ENCODE peak calls at places on chromosomes 4 and X, in ten cellular contexts. One of them, this sample, is unnamed.

GRCh38 chr4:158446106-158446505 is 75.6 kb upstream of the RXFP1 start:
- DNase-seq in H9: no peak
- DNase-seq in AG04449: peak; percentile 19
- DNase-seq in RWPE1: no peak
- DNase-seq in tibial nerve: no peak
- DNase-seq in type B pancreatic cell: no peak
- DNase-seq in IMR-90: peak; percentile 79
- DNase-seq in CD8-positive, alpha-beta T cell: no peak
- DNase-seq in GM10248: no peak
- DNase-seq in ovary: no peak
- DNase-seq in this sample: peak; percentile 68

GRCh38 chr4:107148922-107149321 is 112.8 kb upstream of the DKK2 start:
- DNase-seq in GM10248: no peak
- DNase-seq in CD8-positive, alpha-beta T cell: no peak
- DNase-seq in ovary: no peak
- DNase-seq in type B pancreatic cell: no peak
- DNase-seq in IMR-90: no peak
- DNase-seq in H9: no peak
- DNase-seq in AG04449: no peak
- DNase-seq in tibial nerve: no peak
- DNase-seq in RWPE1: no peak
- DNase-seq in this sample: no peak

GRCh38 chr4:519885-520595 is 21.0 kb downstream of the PIGG start:
- DNase-seq in ovary: no peak
- DNase-seq in type B pancreatic cell: no peak
- DNase-seq in tibial nerve: no peak
- DNase-seq in AG04449: no peak
- DNase-seq in H9: no peak
- DNase-seq in RWPE1: no peak
- DNase-seq in IMR-90: no peak
- DNase-seq in CD8-positive, alpha-beta T cell: no peak
- DNase-seq in GM10248: no peak
- DNase-seq in this sample: no peak

GRCh38 chr4:184769285-184769825 is 35.5 kb upstream of the CENPU start:
- DNase-seq in IMR-90: no peak
- DNase-seq in ovary: no peak
- DNase-seq in RWPE1: no peak
- DNase-seq in GM10248: no peak
- DNase-seq in tibial nerve: no peak
- DNase-seq in type B pancreatic cell: no peak
- DNase-seq in CD8-positive, alpha-beta T cell: no peak
- DNase-seq in H9: no peak
- DNase-seq in AG04449: no peak
- DNase-seq in this sample: no peak

GRCh38 chrX:110156167-110156754 is 153.3 kb downstream of the TMEM164 start:
- DNase-seq in RWPE1: no peak
- DNase-seq in AG04449: no peak
- DNase-seq in GM10248: no peak
- DNase-seq in IMR-90: no peak
- DNase-seq in CD8-positive, alpha-beta T cell: no peak
- DNase-seq in H9: no peak
- DNase-seq in ovary: no peak
- DNase-seq in type B pancreatic cell: no peak
- DNase-seq in tibial nerve: no peak
- DNase-seq in this sample: peak; percentile 9

GRCh38 chr4:2247128-2248043 is 5.5 kb upstream of the HAUS3 start:
- DNase-seq in type B pancreatic cell: no peak
- DNase-seq in RWPE1: no peak
- DNase-seq in GM10248: no peak
- DNase-seq in tibial nerve: no peak
- DNase-seq in H9: no peak
- DNase-seq in ovary: peak; percentile 37
- DNase-seq in CD8-positive, alpha-beta T cell: peak; percentile 47
- DNase-seq in IMR-90: no peak
- DNase-seq in AG04449: no peak
- DNase-seq in this sample: no peak

GRCh38 chrX:46268429-46268828 is 276.8 kb downstream of the ZNF674 start:
- DNase-seq in ovary: no peak
- DNase-seq in GM10248: no peak
- DNase-seq in CD8-positive, alpha-beta T cell: no peak
- DNase-seq in AG04449: no peak
- DNase-seq in tibial nerve: no peak
- DNase-seq in IMR-90: no peak
- DNase-seq in type B pancreatic cell: no peak
- DNase-seq in RWPE1: peak; percentile 43
- DNase-seq in H9: no peak
- DNase-seq in this sample: no peak

GRCh38 chrX:30713061-30713525 is 59.9 kb downstream of the GK start:
- DNase-seq in IMR-90: peak; percentile 65
- DNase-seq in type B pancreatic cell: no peak
- DNase-seq in AG04449: peak; percentile 16
- DNase-seq in tibial nerve: peak; percentile 48
- DNase-seq in H9: peak; percentile 43
- DNase-seq in ovary: no peak
- DNase-seq in GM10248: peak; percentile 72
- DNase-seq in CD8-positive, alpha-beta T cell: no peak
- DNase-seq in RWPE1: peak; percentile 27
- DNase-seq in this sample: peak; percentile 72

GRCh38 chr4:48913346-48913745 is 6.8 kb upstream of the OCIAD2 start:
- DNase-seq in GM10248: no peak
- DNase-seq in RWPE1: peak; percentile 80
- DNase-seq in IMR-90: peak; percentile 92
- DNase-seq in ovary: no peak
- DNase-seq in CD8-positive, alpha-beta T cell: no peak
- DNase-seq in tibial nerve: no peak
- DNase-seq in H9: no peak
- DNase-seq in type B pancreatic cell: no peak
- DNase-seq in AG04449: peak; percentile 65
- DNase-seq in this sample: peak; percentile 70

GRCh38 chr4:108006361-108006760 is 16.7 kb downstream of the HADH start:
- DNase-seq in RWPE1: no peak
- DNase-seq in ovary: no peak
- DNase-seq in H9: no peak
- DNase-seq in tibial nerve: no peak
- DNase-seq in CD8-positive, alpha-beta T cell: no peak
- DNase-seq in type B pancreatic cell: no peak
- DNase-seq in GM10248: no peak
- DNase-seq in IMR-90: no peak
- DNase-seq in AG04449: no peak
- DNase-seq in this sample: no peak

GRCh38 chr4:55435136-55435535 is 39.4 kb downstream of the TMEM165 start:
- DNase-seq in CD8-positive, alpha-beta T cell: no peak
- DNase-seq in AG04449: no peak
- DNase-seq in H9: no peak
- DNase-seq in IMR-90: peak; percentile 48
- DNase-seq in GM10248: no peak
- DNase-seq in ovary: no peak
- DNase-seq in tibial nerve: no peak
- DNase-seq in RWPE1: no peak
- DNase-seq in type B pancreatic cell: no peak
- DNase-seq in this sample: no peak

GRCh38 chrX:153662266-153662665 is 11.3 kb downstream of the PNCK start:
- DNase-seq in GM10248: peak; percentile 17
- DNase-seq in H9: peak; percentile 80
- DNase-seq in AG04449: no peak
- DNase-seq in CD8-positive, alpha-beta T cell: peak; percentile 74
- DNase-seq in ovary: peak; percentile 52
- DNase-seq in IMR-90: peak; percentile 15
- DNase-seq in RWPE1: no peak
- DNase-seq in type B pancreatic cell: peak; percentile 68
- DNase-seq in tibial nerve: peak; percentile 24
- DNase-seq in this sample: no peak

GRCh38 chr4:137707221-137707620 is 174.9 kb upstream of the PCDH18 start:
- DNase-seq in IMR-90: no peak
- DNase-seq in H9: no peak
- DNase-seq in GM10248: no peak
- DNase-seq in RWPE1: no peak
- DNase-seq in AG04449: no peak
- DNase-seq in type B pancreatic cell: no peak
- DNase-seq in CD8-positive, alpha-beta T cell: no peak
- DNase-seq in ovary: no peak
- DNase-seq in tibial nerve: no peak
- DNase-seq in this sample: no peak

GRCh38 chrX:103573205-103573604 is 12.1 kb upstream of the TCEAL4 start:
- DNase-seq in ovary: no peak
- DNase-seq in tibial nerve: no peak
- DNase-seq in CD8-positive, alpha-beta T cell: no peak
- DNase-seq in H9: peak; percentile 41
- DNase-seq in GM10248: no peak
- DNase-seq in RWPE1: no peak
- DNase-seq in AG04449: no peak
- DNase-seq in type B pancreatic cell: no peak
- DNase-seq in IMR-90: no peak
- DNase-seq in this sample: no peak

GRCh38 chrX:22652596-22652995 is 347.2 kb upstream of the DDX53 start:
- DNase-seq in GM10248: no peak
- DNase-seq in ovary: no peak
- DNase-seq in AG04449: no peak
- DNase-seq in IMR-90: peak; percentile 50
- DNase-seq in RWPE1: no peak
- DNase-seq in type B pancreatic cell: no peak
- DNase-seq in H9: peak; percentile 60
- DNase-seq in tibial nerve: no peak
- DNase-seq in CD8-positive, alpha-beta T cell: no peak
- DNase-seq in this sample: peak; percentile 12

GRCh38 chrX:44669626-44670025 is 127.0 kb upstream of the FUNDC1 start:
- DNase-seq in CD8-positive, alpha-beta T cell: no peak
- DNase-seq in H9: no peak
- DNase-seq in GM10248: no peak
- DNase-seq in RWPE1: no peak
- DNase-seq in ovary: no peak
- DNase-seq in IMR-90: no peak
- DNase-seq in AG04449: no peak
- DNase-seq in tibial nerve: no peak
- DNase-seq in type B pancreatic cell: no peak
- DNase-seq in this sample: no peak

GRCh38 chrX:44674906-44675305 is 132.2 kb upstream of the FUNDC1 start:
- DNase-seq in ovary: no peak
- DNase-seq in AG04449: no peak
- DNase-seq in type B pancreatic cell: no peak
- DNase-seq in RWPE1: no peak
- DNase-seq in CD8-positive, alpha-beta T cell: no peak
- DNase-seq in GM10248: no peak
- DNase-seq in tibial nerve: no peak
- DNase-seq in H9: no peak
- DNase-seq in IMR-90: no peak
- DNase-seq in this sample: no peak

GRCh38 chrX:44675364-44676024 is 132.8 kb upstream of the FUNDC1 start:
- DNase-seq in type B pancreatic cell: no peak
- DNase-seq in tibial nerve: peak; percentile 4
- DNase-seq in IMR-90: peak; percentile 91
- DNase-seq in RWPE1: peak; percentile 85
- DNase-seq in ovary: peak; percentile 65
- DNase-seq in GM10248: no peak
- DNase-seq in H9: peak; percentile 30
- DNase-seq in CD8-positive, alpha-beta T cell: no peak
- DNase-seq in AG04449: peak; percentile 38
- DNase-seq in this sample: peak; percentile 91
- TF ChIP-seq CTCF in type B pancreatic cell: no peak
- TF ChIP-seq CTCF in tibial nerve: no peak
- TF ChIP-seq CTCF in IMR-90: no peak
- TF ChIP-seq CTCF in RWPE1: no peak
- TF ChIP-seq CTCF in ovary: no peak
- TF ChIP-seq CTCF in GM10248: no peak
- TF ChIP-seq CTCF in H9: no peak
- TF ChIP-seq CTCF in CD8-positive, alpha-beta T cell: no peak
- TF ChIP-seq CTCF in AG04449: no peak
- TF ChIP-seq CTCF in this sample: no peak

DNA sequence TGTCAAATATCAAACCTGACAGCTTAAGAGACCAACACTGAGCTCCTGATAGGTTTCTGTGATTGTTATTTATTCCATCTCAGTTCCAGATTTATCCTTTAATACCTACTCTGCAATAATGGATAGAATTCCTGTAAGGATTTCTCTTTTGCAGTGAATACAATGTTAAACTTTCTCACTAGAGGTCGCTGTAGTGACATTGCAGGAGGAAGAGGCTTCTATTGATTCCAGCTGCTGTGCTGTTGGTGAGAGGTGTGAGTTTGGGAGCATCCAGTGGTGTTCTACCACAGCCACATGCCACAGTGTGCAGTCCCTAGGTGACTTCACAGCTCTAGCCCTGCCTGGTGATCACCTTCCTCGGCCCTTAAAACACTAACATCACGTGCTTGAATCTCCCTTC is 34.6 kb upstream of the DCAF8L2 start:
- DNase-seq in IMR-90: peak; percentile 40
- DNase-seq in ovary: no peak
- DNase-seq in RWPE1: peak; percentile 5
- DNase-seq in AG04449: no peak
- DNase-seq in CD8-positive, alpha-beta T cell: no peak
- DNase-seq in H9: no peak
- DNase-seq in type B pancreatic cell: no peak
- DNase-seq in tibial nerve: no peak
- DNase-seq in GM10248: peak; percentile 2
- DNase-seq in this sample: no peak
- TF ChIP-seq CTCF in IMR-90: peak; percentile 45
- TF ChIP-seq CTCF in ovary: no peak
- TF ChIP-seq CTCF in RWPE1: peak; percentile 34
- TF ChIP-seq CTCF in AG04449: no peak
- TF ChIP-seq CTCF in CD8-positive, alpha-beta T cell: no peak
- TF ChIP-seq CTCF in H9: peak; percentile 67
- TF ChIP-seq CTCF in type B pancreatic cell: peak; percentile 73
- TF ChIP-seq CTCF in tibial nerve: no peak
- TF ChIP-seq CTCF in GM10248: no peak
- TF ChIP-seq CTCF in this sample: no peak

GRCh38 chrX:78555401-78555980 is 103.6 kb downstream of the RTL3 start:
- DNase-seq in AG04449: no peak
- DNase-seq in type B pancreatic cell: no peak
- DNase-seq in tibial nerve: no peak
- DNase-seq in CD8-positive, alpha-beta T cell: no peak
- DNase-seq in RWPE1: no peak
- DNase-seq in GM10248: peak; percentile 5
- DNase-seq in H9: no peak
- DNase-seq in ovary: no peak
- DNase-seq in IMR-90: no peak
- DNase-seq in this sample: no peak
- TF ChIP-seq CTCF in AG04449: no peak
- TF ChIP-seq CTCF in type B pancreatic cell: peak; percentile 65
- TF ChIP-seq CTCF in tibial nerve: peak; percentile 60
- TF ChIP-seq CTCF in CD8-positive, alpha-beta T cell: peak; percentile 68
- TF ChIP-seq CTCF in RWPE1: peak; percentile 17
- TF ChIP-seq CTCF in GM10248: peak; percentile 31
- TF ChIP-seq CTCF in H9: peak; percentile 23
- TF ChIP-seq CTCF in ovary: peak; percentile 54
- TF ChIP-seq CTCF in IMR-90: peak; percentile 58
- TF ChIP-seq CTCF in this sample: peak; percentile 54

DNA sequence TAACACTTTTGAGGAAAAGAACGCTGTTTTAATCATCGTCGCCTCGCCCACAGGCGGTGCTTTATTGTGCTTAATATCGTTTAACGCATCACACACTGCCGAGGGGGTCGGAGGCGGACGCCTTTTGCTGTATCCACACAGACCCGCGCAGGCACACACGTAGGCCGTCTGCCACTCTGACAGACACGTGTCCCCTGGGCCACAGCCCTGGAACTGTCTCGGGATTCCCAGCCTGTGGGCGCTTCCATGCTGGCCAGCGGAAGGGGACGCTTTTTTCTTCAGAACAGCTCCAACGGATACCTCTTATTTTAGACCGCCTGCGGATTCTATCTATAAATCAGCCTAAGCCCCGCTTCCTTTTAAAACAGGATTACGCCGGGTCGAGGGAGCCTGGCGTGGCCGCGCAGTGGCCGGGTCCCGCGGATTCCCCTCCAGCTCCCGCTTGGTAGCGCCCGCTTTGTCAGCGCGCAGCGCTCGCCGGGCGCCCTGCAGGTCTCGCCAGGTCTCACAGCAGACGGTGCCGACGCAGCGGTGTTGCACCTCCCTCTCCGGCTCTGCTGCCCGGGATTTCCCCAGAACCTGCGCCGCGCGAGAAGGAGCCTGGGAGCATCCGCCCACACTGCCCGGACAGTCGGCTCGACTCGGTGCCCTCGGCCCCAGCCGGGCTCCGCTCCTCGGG is at the start of gene NOCT:
- DNase-seq in IMR-90: peak; percentile 94
- DNase-seq in GM10248: peak; percentile 96
- DNase-seq in AG04449: peak; percentile 49
- DNase-seq in CD8-positive, alpha-beta T cell: peak; percentile 90
- DNase-seq in tibial nerve: peak; percentile 71
- DNase-seq in ovary: peak; percentile 88
- DNase-seq in RWPE1: peak; percentile 85
- DNase-seq in H9: peak; percentile 87
- DNase-seq in type B pancreatic cell: peak; percentile 92
- DNase-seq in this sample: peak; percentile 89
- TF ChIP-seq CTCF in IMR-90: no peak
- TF ChIP-seq CTCF in GM10248: peak; percentile 6
- TF ChIP-seq CTCF in AG04449: no peak
- TF ChIP-seq CTCF in CD8-positive, alpha-beta T cell: no peak
- TF ChIP-seq CTCF in tibial nerve: peak; percentile 70
- TF ChIP-seq CTCF in ovary: peak; percentile 45
- TF ChIP-seq CTCF in RWPE1: no peak
- TF ChIP-seq CTCF in H9: no peak
- TF ChIP-seq CTCF in type B pancreatic cell: peak; percentile 39
- TF ChIP-seq CTCF in this sample: peak; percentile 3

This sample was measured in AG10803.